ENCODE peak calls at places on chromosomes 5 and 9, in ten cellular contexts. H, O, N, Y, R, C, G, A, I and L are unnamed samples.

GRCh38 chr5:93193756-93194155 is 387.3 kb downstream of the NR2F1-AS1 start:
- DNase-seq in R (no peak), H (no peak), G (no peak), A (no peak), O (no peak), I (no peak), C (no peak), N (no peak), Y (no peak), L (no peak)

GRCh38 chr5:168691891-168692290 is 112.7 kb upstream of the PANK3 start:
- DNase-seq in I (no peak), O (no peak), C (no peak), Y (no peak), G (no peak), A (no peak), H (no peak), R (peak), N (no peak), L (no peak)

GRCh38 chr9:95462419-95463121 is 54.2 kb downstream of the PTCH1 start:
- DNase-seq in O (peak), I (peak), C (peak), N (no peak), A (peak), Y (peak), R (peak), G (peak), H (peak), L (peak)

GRCh38 chr5:97085787-97086181 is 56.6 kb downstream of the LIX1 start:
- DNase-seq in N (no peak), Y (no peak), A (no peak), C (no peak), H (no peak), O (no peak), G (no peak), R (no peak), I (no peak), L (no peak)

GRCh38 chr9:13719410-13719809 is 439.9 kb upstream of the MPDZ start:
- DNase-seq in Y (no peak), N (no peak), G (no peak), C (no peak), R (no peak), A (no peak), O (no peak), H (no peak), I (peak), L (peak)

GRCh38 chr9:77543131-77543822 is 104.8 kb downstream of the GNA14 start:
- DNase-seq in C (no peak), G (no peak), R (no peak), I (no peak), O (no peak), A (no peak), H (no peak), N (no peak), Y (no peak), L (no peak)

GRCh38 chr5:95963650-95964410 is 2.2 kb upstream of the ELL2 start:
- DNase-seq in N (peak), H (no peak), A (no peak), I (peak), O (no peak), R (no peak), Y (no peak), G (no peak), C (no peak), L (peak)

GRCh38 chr9:114513050-114513951 is 8.0 kb upstream of the WHRN start:
- DNase-seq in R (no peak), G (no peak), N (peak), I (no peak), Y (no peak), O (no peak), H (no peak), A (no peak), C (no peak), L (no peak)

GRCh38 chr9:272251-273213 is 57.9 kb downstream of the DOCK8 start:
- DNase-seq in A (peak), Y (peak), G (peak), R (peak), O (no peak), N (no peak), C (no peak), I (peak), H (peak), L (no peak)

GRCh38 chr5:150065346-150065745 is 21.0 kb downstream of the CSF1R start:
- DNase-seq in A (no peak), C (no peak), R (peak), G (no peak), N (peak), O (peak), H (no peak), Y (peak), I (no peak), L (peak)

GRCh38 chr5:155772009-155772662 is 554.8 kb upstream of the SGCD start:
- DNase-seq in I (no peak), O (no peak), H (no peak), R (no peak), C (no peak), Y (no peak), N (no peak), A (no peak), G (no peak), L (no peak)

GRCh38 chr5:96868603-96869371 is 7.5 kb upstream of the ERAP2 start:
- DNase-seq in N (no peak), H (no peak), C (no peak), A (no peak), Y (peak), O (no peak), R (no peak), G (no peak), I (peak), L (peak)

GRCh38 chr5:16558984-16559629 is 57.7 kb downstream of the RETREG1 start:
- DNase-seq in I (no peak), Y (no peak), A (no peak), N (no peak), G (no peak), O (no peak), R (no peak), H (no peak), C (no peak), L (no peak)

GRCh38 chr5:68240196-68240595 is 24.6 kb downstream of the PIK3R1 start:
- DNase-seq in O (no peak), I (no peak), C (no peak), N (no peak), Y (no peak), H (no peak), G (no peak), A (no peak), R (no peak), L (no peak)

GRCh38 chr9:133832836-133833235 is 94.7 kb upstream of the SARDH start:
- DNase-seq in A (no peak), R (no peak), N (no peak), Y (no peak), G (no peak), O (no peak), C (no peak), I (no peak), H (no peak), L (no peak)

GRCh38 chr9:95644377-95644776 is 127.6 kb upstream of the PTCH1 start:
- DNase-seq in C (no peak), Y (no peak), I (no peak), A (no peak), R (no peak), N (no peak), G (no peak), O (no peak), H (no peak), L (peak)

GRCh38 chr9:114339130-114339908 is 9.7 kb downstream of the ORM2 start:
- DNase-seq in N (peak), O (peak), H (peak), G (peak), I (peak), Y (peak), R (peak), A (peak), C (peak), L (peak)

GRCh38 chr9:85527331-85528015 is 214.3 kb downstream of the AGTPBP1 start:
- DNase-seq in Y (no peak), N (no peak), G (no peak), O (no peak), H (no peak), I (no peak), C (peak), R (no peak), A (no peak), L (no peak)

GRCh38 chr5:158929579-158930233 is 170.0 kb downstream of the EBF1 start:
- DNase-seq in O (no peak), R (no peak), G (no peak), H (no peak), C (no peak), A (no peak), Y (no peak), I (no peak), N (no peak), L (no peak)

GRCh38 chr5:10524376-10525123 is 39.3 kb upstream of the ANKRD33B start:
- DNase-seq in C (peak), G (no peak), R (no peak), O (no peak), N (no peak), A (no peak), I (no peak), Y (no peak), H (no peak), L (peak)

GRCh38 chr5:6161257-6161656 is 217.1 kb downstream of the MED10 start:
- DNase-seq in A (no peak), C (no peak), O (no peak), H (no peak), Y (no peak), N (no peak), R (no peak), G (no peak), I (no peak), L (no peak)

GRCh38 chr5:154205441-154206117 is 15.0 kb downstream of the GALNT10 start:
- DNase-seq in H (no peak), Y (no peak), I (no peak), C (no peak), R (no peak), N (no peak), G (no peak), A (no peak), O (no peak), L (peak)

GRCh38 chr9:129111762-129112151 is 542 bp downstream of the PTPA start:
- DNase-seq in Y (peak), A (peak), O (no peak), N (peak), I (peak), R (no peak), H (peak), C (peak), G (peak), L (peak)

GRCh38 chr5:89228355-89228754 is 345.4 kb upstream of the MEF2C start:
- DNase-seq in Y (no peak), I (no peak), G (no peak), N (no peak), C (no peak), O (no peak), A (no peak), R (no peak), H (no peak), L (no peak)

GRCh38 chr5:6504677-6505414 is 56.2 kb downstream of the UBE2QL1 start:
- DNase-seq in N (no peak), G (no peak), O (no peak), Y (no peak), H (no peak), I (no peak), A (no peak), C (no peak), R (no peak), L (peak)

GRCh38 chr5:149837680-149838269 is 106.8 kb downstream of the PDE6A start:
- DNase-seq in C (peak), R (peak), N (peak), Y (peak), G (peak), A (no peak), H (no peak), I (peak), O (peak), L (peak)

GRCh38 chr9:98986866-98987653 is 43.4 kb downstream of the COL15A1 start:
- DNase-seq in Y (no peak), R (no peak), N (no peak), G (no peak), H (peak), A (no peak), O (peak), I (no peak), C (no peak), L (no peak)

GRCh38 chr5:145825751-145826180 is 9.4 kb downstream of the PRELID2 start:
- DNase-seq in Y (peak), I (peak), R (no peak), N (no peak), G (no peak), A (no peak), C (no peak), O (no peak), H (no peak), L (peak)

DNA sequence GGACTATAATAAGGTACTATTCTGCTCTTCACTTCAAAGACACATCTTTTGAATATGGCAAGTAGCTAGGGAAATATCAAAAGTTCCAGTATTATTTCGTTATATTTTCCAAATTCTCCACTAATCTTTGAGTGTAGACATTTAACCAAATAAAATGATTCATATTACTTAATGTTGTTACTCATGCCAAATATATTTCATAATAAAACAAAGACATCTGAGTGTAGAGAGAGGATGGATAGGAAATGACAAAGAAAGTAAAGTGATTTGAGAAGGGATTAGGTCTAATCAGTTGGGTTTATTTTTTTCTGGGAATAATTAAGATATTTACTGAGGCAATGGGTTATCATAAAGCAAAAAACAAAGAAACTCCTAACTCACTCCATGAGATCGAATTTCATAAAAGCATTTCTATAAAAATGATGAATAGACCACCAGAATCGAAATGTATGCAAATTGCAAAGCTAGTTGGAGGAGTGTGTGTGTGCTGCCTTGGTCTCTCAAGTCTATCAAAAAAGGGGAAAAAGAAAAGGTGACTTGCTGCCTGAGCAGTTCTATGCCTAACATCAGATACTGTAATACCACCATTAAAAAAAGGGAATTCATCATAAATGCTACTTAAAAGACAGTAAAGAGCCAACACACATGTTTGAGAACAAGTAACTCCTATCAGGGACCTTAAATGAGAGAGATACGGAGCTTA is 255.5 kb downstream of the PDE4D start:
- DNase-seq in C (no peak), H (no peak), Y (no peak), I (peak), G (no peak), A (no peak), R (no peak), N (no peak), O (no peak), L (no peak)
- H3K4me3 ChIP-seq in C (no peak), H (no peak), Y (no peak), I (no peak), G (no peak), A (no peak), R (no peak), N (no peak), O (no peak), L (no peak)

GRCh38 chr5:36058776-36059175 is 7.9 kb downstream of the UGT3A2 start:
- DNase-seq in N (no peak), Y (no peak), C (no peak), I (no peak), H (no peak), O (no peak), R (no peak), A (no peak), G (no peak), L (no peak)

GRCh38 chr5:36055984-36056383 is 10.7 kb downstream of the UGT3A2 start:
- DNase-seq in Y (no peak), A (no peak), O (no peak), R (no peak), N (no peak), C (no peak), I (no peak), G (no peak), H (no peak), L (no peak)

GRCh38 chr5:36059571-36060515 is 6.8 kb downstream of the UGT3A2 start:
- DNase-seq in H (no peak), G (no peak), Y (no peak), R (no peak), I (peak), C (no peak), N (no peak), A (no peak), O (no peak), L (no peak)

GRCh38 chr5:36066001-36066539 is 612 bp downstream of the UGT3A2 start:
- DNase-seq in A (no peak), I (no peak), O (no peak), H (no peak), Y (no peak), C (no peak), N (no peak), R (no peak), G (no peak), L (no peak)

DNA sequence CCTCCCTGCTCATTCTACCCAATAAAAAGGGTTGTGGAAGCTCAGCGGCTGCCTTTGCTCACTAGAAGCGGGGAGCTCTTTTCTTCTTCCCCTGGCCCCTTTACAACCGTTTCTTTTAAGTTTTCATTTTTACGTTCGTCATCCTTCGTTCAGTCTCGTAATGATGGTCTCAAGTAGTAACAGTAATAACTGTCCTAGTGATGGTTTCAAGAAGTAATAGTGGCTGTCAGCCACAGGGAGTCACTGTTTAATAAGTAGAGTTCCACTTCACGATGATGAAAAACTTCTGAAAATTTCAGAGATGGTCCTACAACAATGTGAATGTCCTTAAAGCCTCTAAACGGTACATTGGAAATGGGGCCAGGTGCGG is 6.2 kb downstream of the UGT3A2 start:
- DNase-seq in O (no peak), N (no peak), G (no peak), C (no peak), R (no peak), Y (no peak), H (no peak), A (no peak), I (no peak), L (peak)
- TF ChIP-seq CTCF in O (no peak), N (peak), G (no peak), C (no peak), R (no peak), Y (peak), H (no peak), A (no peak), I (no peak), L (no peak)

GRCh38 chr9:130938184-130938651 is 829 bp downstream of the FIBCD1 start:
- DNase-seq in N (no peak), H (no peak), C (no peak), O (no peak), A (no peak), I (no peak), G (no peak), R (no peak), Y (no peak), L (no peak)
- H3K4me3 ChIP-seq in N (peak), H (no peak), C (peak), O (peak), A (no peak), I (no peak), G (peak), R (peak), Y (no peak), L (no peak)

DNA sequence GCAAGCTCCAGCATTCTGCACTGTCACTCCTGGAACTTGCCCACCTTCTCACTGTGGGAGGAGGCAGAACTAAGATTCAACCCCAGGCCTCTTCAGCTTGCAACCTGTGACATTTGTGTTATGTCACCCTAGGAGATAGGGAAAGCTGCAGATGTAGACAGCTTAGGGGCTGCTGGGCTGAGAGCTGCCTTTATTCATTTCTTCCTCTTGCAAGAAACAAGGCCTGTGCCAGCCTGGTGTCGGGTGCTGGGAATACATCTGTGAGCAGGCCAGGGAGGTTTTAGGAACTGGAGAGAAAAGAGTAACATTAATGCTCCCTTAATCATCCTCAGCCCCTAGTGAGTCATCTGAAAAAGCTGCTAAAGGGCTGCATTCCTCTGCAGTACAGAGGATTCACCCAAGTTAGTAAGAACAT is 101.8 kb downstream of the FGF18 start:
- DNase-seq in C (no peak), I (peak), N (peak), Y (peak), O (no peak), G (no peak), R (peak), A (peak), H (peak), L (peak)
- TF ChIP-seq CTCF in C (no peak), I (peak), N (peak), Y (peak), O (no peak), G (no peak), R (no peak), A (no peak), H (no peak), L (peak)

GRCh38 chr5:62431735-62432617 is 19.4 kb downstream of the IPO11 start:
- DNase-seq in G (peak), A (peak), N (no peak), R (no peak), O (no peak), Y (no peak), C (no peak), H (no peak), I (no peak), L (peak)
- H3K4me3 ChIP-seq in G (no peak), A (no peak), N (no peak), R (no peak), O (no peak), Y (no peak), C (no peak), H (no peak), I (no peak), L (no peak)

DNA sequence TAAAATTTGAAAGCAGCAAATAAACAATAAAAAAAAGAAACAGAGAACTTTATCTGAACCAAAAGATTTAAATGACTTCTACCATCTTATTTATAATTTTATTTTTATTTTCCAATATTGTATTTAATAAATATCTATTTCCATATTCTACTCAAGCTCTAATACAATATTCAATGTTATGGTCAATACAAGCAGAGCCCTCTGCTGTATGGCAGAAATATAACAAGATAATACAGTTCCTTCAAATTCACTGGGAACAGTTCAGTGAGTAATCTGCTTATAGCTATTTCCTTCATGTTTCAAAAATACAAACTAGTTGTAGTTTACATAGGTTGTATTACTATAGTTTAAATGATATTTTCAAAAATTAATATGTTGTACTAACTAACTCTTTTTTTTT is 332.7 kb downstream of the PRDM9 start:
- DNase-seq in H (no peak), C (no peak), O (no peak), N (no peak), Y (no peak), I (peak), A (no peak), G (no peak), R (no peak), L (no peak)
- TF ChIP-seq CTCF in H (no peak), C (peak), O (peak), N (peak), Y (no peak), I (no peak), A (no peak), G (no peak), R (no peak), L (peak)

GRCh38 chr9:16868706-16869105 is 1.8 kb downstream of the BNC2 start:
- DNase-seq in I (no peak), R (no peak), N (no peak), G (no peak), Y (no peak), O (no peak), H (no peak), C (no peak), A (no peak), L (peak)
- H3K4me3 ChIP-seq in I (no peak), R (no peak), N (no peak), G (no peak), Y (no peak), O (no peak), H (peak), C (no peak), A (no peak), L (peak)

DNA sequence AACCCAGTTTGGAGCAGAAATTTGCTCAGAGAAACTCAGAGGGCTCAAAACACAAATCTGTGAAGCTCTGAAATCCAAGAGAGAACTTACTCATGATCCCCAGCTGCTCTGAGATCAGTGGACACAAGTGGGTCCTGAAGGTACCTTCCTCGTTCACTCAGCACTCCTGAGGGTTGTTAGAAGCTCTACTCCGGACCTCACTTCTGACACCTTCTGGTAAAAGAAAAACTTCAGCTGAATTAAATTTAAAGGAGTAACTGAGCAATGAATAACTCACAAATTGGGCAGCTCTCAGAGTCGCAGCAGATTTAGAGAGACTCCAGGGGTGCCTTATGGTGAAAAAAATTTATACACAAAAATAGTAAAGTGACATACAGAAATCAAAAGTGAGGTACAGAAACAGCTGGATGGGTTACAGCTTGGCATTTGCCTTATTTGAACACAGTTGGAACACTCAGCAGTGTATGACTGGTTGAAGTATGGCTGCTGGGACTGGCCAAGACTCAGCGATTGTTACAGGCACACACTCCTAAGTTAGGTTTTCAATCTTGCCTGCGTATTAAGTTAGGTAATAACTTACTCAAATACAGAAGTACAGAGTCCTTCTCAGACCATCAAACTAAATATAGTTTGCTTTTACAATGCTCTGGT is 32.5 kb downstream of the INSL4 start:
- DNase-seq in Y (no peak), H (no peak), N (no peak), O (no peak), C (no peak), I (peak), G (no peak), A (no peak), R (no peak), L (peak)
- TF ChIP-seq CTCF in Y (no peak), H (no peak), N (no peak), O (no peak), C (no peak), I (peak), G (no peak), A (no peak), R (no peak), L (peak)